ENCODE peak calls at places on chromosomes 16 and 17, in six cellular contexts. K, F, M, O, R and N are unnamed samples.
A peak's percentile ranks its signal among the peaks of the same experiment; 100 is the strongest.

GRCh38 chr17:59366773-59367656 is 35.6 kb downstream of the YPEL2 start:
- DNase-seq in M (no peak), K (peak; percentile 74), R (no peak), F (no peak), O (peak; percentile 75), N (no peak)

GRCh38 chr16:79902351-79902750 is 301.8 kb upstream of the MAF start:
- DNase-seq in M (no peak), F (no peak), K (peak; percentile 25), O (no peak), R (no peak), N (no peak)

GRCh38 chr17:32258383-32259121 is 7.1 kb upstream of the RHBDL3 start:
- DNase-seq in R (no peak), K (no peak), M (no peak), O (no peak), F (peak; percentile 37), N (no peak)

GRCh38 chr16:35152067-35152627 is 1692.7 kb downstream of the TP53TG3F start:
- DNase-seq in K (no peak), R (no peak), M (no peak), F (no peak), O (no peak), N (no peak)

GRCh38 chr17:63435681-63436522 is 10.2 kb downstream of the CYB561 start:
- DNase-seq in K (no peak), R (no peak), M (no peak), O (no peak), F (no peak), N (no peak)

GRCh38 chr17:12256380-12256995 is 235.8 kb downstream of the MAP2K4 start:
- DNase-seq in R (peak; percentile 15), F (peak; percentile 64), K (peak; percentile 23), M (peak; percentile 16), O (peak; percentile 77), N (no peak)

GRCh38 chr16:14004031-14004718 is 66.9 kb upstream of the MRTFB start:
- DNase-seq in R (no peak), O (no peak), M (no peak), K (no peak), F (no peak), N (no peak)

GRCh38 chr16:31063495-31063842 is 10.6 kb downstream of the ZNF668 start:
- DNase-seq in F (no peak), R (no peak), K (no peak), O (no peak), M (no peak), N (no peak)

GRCh38 chr17:20920813-20921199 is 122.0 kb downstream of the USP22 start:
- DNase-seq in F (no peak), O (peak; percentile 41), M (no peak), K (peak; percentile 69), R (no peak), N (no peak)

GRCh38 chr17:16052486-16052885 is 52.9 kb downstream of the TTC19 start:
- DNase-seq in O (no peak), F (no peak), M (no peak), R (no peak), K (peak; percentile 36), N (no peak)

GRCh38 chr17:16938031-16938430 is 33.9 kb downstream of the TNFRSF13B start:
- DNase-seq in K (no peak), F (no peak), O (no peak), R (no peak), M (no peak), N (no peak)

GRCh38 chr17:33267881-33268548 is 25.1 kb downstream of the ASIC2 start:
- DNase-seq in F (no peak), M (no peak), K (no peak), R (no peak), O (no peak), N (no peak)

GRCh38 chr17:80198144-80198661 is 21.9 kb downstream of the SGSH start:
- DNase-seq in M (no peak), O (peak; percentile 27), K (no peak), R (no peak), F (no peak), N (no peak)

GRCh38 chr16:51834131-51834530 is 683.1 kb upstream of the SALL1 start:
- DNase-seq in K (peak; percentile 8), O (peak; percentile 29), M (no peak), F (no peak), R (no peak), N (no peak)

GRCh38 chr16:79061199-79061598 is 539.3 kb downstream of the MAF start:
- DNase-seq in F (no peak), K (no peak), M (no peak), R (no peak), O (no peak), N (no peak)

GRCh38 chr16:14013571-14014283 is 57.4 kb upstream of the MRTFB start:
- DNase-seq in K (peak; percentile 83), F (no peak), O (peak; percentile 99), M (peak; percentile 76), R (no peak), N (no peak)

GRCh38 chr16:29821663-29822115 is 1.4 kb downstream of the MVP start:
- DNase-seq in R (no peak), O (peak; percentile 80), K (peak; percentile 85), F (no peak), M (peak; percentile 68), N (no peak)
- H3K4me3 ChIP-seq in R (peak overlapping the region; percentile 70), O (peak overlapping the region; percentile 84), K (peak overlapping the region; percentile 85), F (no peak overlapping the region), M (peak overlapping the region; percentile 63), N (no peak overlapping the region)

DNA sequence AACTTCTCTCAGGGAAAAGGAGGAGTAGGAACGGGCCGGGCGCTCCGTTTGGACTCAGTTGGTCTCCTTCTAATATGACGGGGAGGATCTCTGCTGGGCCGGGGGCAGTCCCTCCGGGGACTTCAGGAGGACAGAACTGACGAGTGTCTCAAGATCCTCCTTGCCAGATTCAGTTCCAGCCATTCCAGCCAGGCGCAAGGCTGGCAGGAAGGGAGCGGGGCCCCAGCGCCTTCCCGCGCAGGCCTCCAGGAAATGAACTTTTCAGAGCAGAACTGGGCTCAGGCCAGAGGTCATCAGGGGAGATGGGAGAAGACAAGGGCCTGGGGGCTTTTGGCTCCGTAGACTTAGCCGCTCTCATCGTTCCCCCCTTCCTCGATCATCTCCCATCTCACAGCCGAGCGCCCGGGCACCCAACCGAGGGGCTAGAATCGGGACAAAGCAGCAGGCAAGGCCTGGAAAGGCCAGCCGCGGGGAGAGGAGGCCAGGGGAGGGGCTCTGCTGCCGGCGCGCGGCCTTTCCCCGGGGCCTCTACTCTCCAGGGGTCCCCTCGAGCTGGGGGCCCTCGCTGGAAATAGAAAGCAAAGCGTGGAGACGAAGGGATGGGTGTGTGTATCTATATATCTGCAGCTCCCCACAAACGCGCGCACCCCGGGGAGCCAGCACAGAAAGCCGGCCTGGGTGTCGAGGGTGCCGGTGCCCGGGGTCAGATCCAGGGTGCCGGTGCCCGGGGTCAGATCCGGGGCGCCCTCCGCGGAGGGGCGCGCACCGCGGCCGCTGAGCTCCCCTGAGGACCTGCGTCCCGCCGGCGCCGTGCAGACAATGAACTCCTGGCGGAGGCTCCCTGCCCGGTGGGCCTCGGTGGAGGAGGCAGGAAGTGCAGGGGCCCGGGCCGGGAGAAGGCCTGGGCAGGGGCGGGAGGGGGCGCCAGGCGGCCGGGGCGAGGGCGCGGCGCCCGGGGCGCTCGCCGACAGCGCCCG is 1.4 kb downstream of the ZNF423 start:
- DNase-seq in M (no peak), F (peak; percentile 81), O (no peak), K (no peak), R (peak; percentile 8), N (no peak)
- TF ChIP-seq EZH2 in M (no peak), F (no peak), O (peak; percentile 48), K (no peak), R (no peak), N (no peak)

GRCh38 chr16:85328665-85329058 is 216.4 kb upstream of the CIBAR2 start:
- DNase-seq in M (no peak), K (no peak), F (peak; percentile 95), O (no peak), R (no peak), N (no peak)

GRCh38 chr16:85324506-85324905 is 212.2 kb upstream of the CIBAR2 start:
- DNase-seq in R (no peak), K (no peak), O (peak; percentile 31), F (no peak), M (no peak), N (no peak)

GRCh38 chr16:85326113-85326793 is 214.0 kb upstream of the CIBAR2 start:
- DNase-seq in O (peak; percentile 27), R (no peak), M (no peak), K (no peak), F (no peak), N (no peak)

GRCh38 chr16:85327731-85328664 is 215.7 kb upstream of the CIBAR2 start:
- DNase-seq in F (peak; percentile 96), K (no peak), R (no peak), M (no peak), O (no peak), N (peak; percentile 20)

GRCh38 chr16:85326794-85327181 is 214.5 kb upstream of the CIBAR2 start:
- DNase-seq in F (no peak), R (no peak), M (no peak), O (no peak), K (no peak), N (no peak)
- H3K9ac ChIP-seq in F (no peak overlapping the region), R (no peak overlapping the region), M (no peak overlapping the region), O (no peak overlapping the region), K (no peak overlapping the region), N (no peak overlapping the region)

GRCh38 chr16:66919569-66920472 is 1.1 kb upstream of the CDH16 start:
- DNase-seq in K (no peak), M (no peak), R (no peak), F (no peak), O (no peak), N (no peak)
- H3K4me3 ChIP-seq in K (no peak overlapping the region), M (no peak overlapping the region), R (no peak overlapping the region), F (no peak overlapping the region), O (no peak overlapping the region), N (no peak overlapping the region)

GRCh38 chr16:57285379-57285778 is 907 bp upstream of the PLLP start:
- DNase-seq in R (no peak), M (no peak), O (no peak), K (no peak), F (no peak), N (no peak)

GRCh38 chr16:57283956-57284205 is 591 bp downstream of the PLLP start:
- DNase-seq in R (no peak), O (no peak), M (no peak), F (no peak), K (no peak), N (no peak)

GRCh38 chr16:57284952-57285263 is 436 bp upstream of the PLLP start:
- DNase-seq in K (no peak), R (no peak), O (no peak), F (no peak), M (no peak), N (no peak)

GRCh38 chr16:57283214-57283955 is 1.1 kb downstream of the PLLP start:
- DNase-seq in K (no peak), F (no peak), M (no peak), R (no peak), O (no peak), N (no peak)

GRCh38 chr16:57284206-57284951 is at the start of gene PLLP:
- DNase-seq in R (no peak), M (peak; percentile 57), O (peak; percentile 13), F (peak; percentile 69), K (no peak), N (no peak)
- TF ChIP-seq EZH2 in R (no peak), M (no peak), O (peak; percentile 67), F (peak; percentile 97), K (peak; percentile 93), N (no peak)